ENCODE peak calls at places on chromosomes 13 and 19, in five cellular contexts. T is IMR-90, O is K562, N is HepG2, A is GM12878. U is an unnamed sample.

GRCh38 chr13:48156466-48156865 is 61.6 kb upstream of the MED4 start:
- DNase-seq in T (no peak), O (peak), N (no peak), A (no peak), U (no peak)

GRCh38 chr19:19113040-19113541 is 25.2 kb downstream of the TMEM161A start:
- DNase-seq in T (peak), O (peak), N (peak), A (no peak), U (peak)

GRCh38 chr19:49091391-49092038 is 6.3 kb downstream of the SNRNP70 start:
- DNase-seq in T (no peak), O (no peak), N (no peak), A (no peak), U (no peak)

GRCh38 chr13:112733661-112734379 is 44.0 kb downstream of the ATP11A start:
- DNase-seq in T (no peak), O (peak), N (no peak), A (no peak), U (peak)

GRCh38 chr19:35342430-35342829 is 5.3 kb upstream of the FFAR1 start:
- DNase-seq in T (no peak), O (no peak), N (no peak), A (no peak), U (no peak)

GRCh38 chr19:33472696-33473624 is 48.6 kb downstream of the PEPD start:
- DNase-seq in T (peak), O (no peak), N (no peak), A (no peak), U (no peak)

GRCh38 chr19:44752816-44753618 is 4.5 kb downstream of the BCL3 start:
- DNase-seq in T (peak), O (peak), N (peak), A (peak), U (peak)

GRCh38 chr13:31043891-31044657 is 111.6 kb downstream of the TEX26 start:
- DNase-seq in T (peak), O (peak), N (peak), A (peak), U (peak)

GRCh38 chr13:34107814-34108213 is 289.9 kb downstream of the RFC3 start:
- DNase-seq in T (no peak), O (no peak), N (no peak), A (no peak), U (no peak)

GRCh38 chr13:63882052-63882451 is 2466.4 kb upstream of the PCDH20 start:
- DNase-seq in T (no peak), O (no peak), N (no peak), A (no peak), U (no peak)

GRCh38 chr19:12800873-12801465 is 631 bp downstream of the PRDX2 start:
- DNase-seq in T (no peak), O (peak), N (peak), A (no peak), U (peak)

GRCh38 chr13:75760182-75760981 is 124.3 kb downstream of the LMO7 start:
- DNase-seq in T (peak), O (no peak), N (peak), A (no peak), U (no peak)

GRCh38 chr13:34577051-34577450 is 365.0 kb upstream of the NBEA start:
- DNase-seq in T (no peak), O (no peak), N (no peak), A (no peak), U (no peak)

GRCh38 chr13:114134111-114134943 is 1.9 kb upstream of the RASA3 start:
- DNase-seq in T (no peak), O (no peak), N (no peak), A (no peak), U (no peak)

GRCh38 chr13:51721485-51721884 is 82.5 kb downstream of the DHRS12 start:
- DNase-seq in T (no peak), O (no peak), N (no peak), A (peak), U (no peak)

GRCh38 chr19:17841810-17842662 is 5.7 kb downstream of the JAK3 start:
- DNase-seq in T (peak), O (peak), N (no peak), A (no peak), U (peak)

GRCh38 chr19:22088541-22089144 is 36.4 kb downstream of the ZNF257 start:
- DNase-seq in T (no peak), O (no peak), N (no peak), A (no peak), U (no peak)

GRCh38 chr19:2798733-2799132 is 13.4 kb downstream of the THOP1 start:
- DNase-seq in T (peak), O (no peak), N (no peak), A (no peak), U (no peak)

GRCh38 chr13:74667656-74668055 is 533.5 kb upstream of the KLF12 start:
- DNase-seq in T (no peak), O (no peak), N (no peak), A (no peak), U (no peak)

GRCh38 chr13:90701264-90701663 is 646.2 kb upstream of the MIR17HG start:
- DNase-seq in T (no peak), O (no peak), N (no peak), A (no peak), U (no peak)

GRCh38 chr13:99151516-99151915 is 49.1 kb upstream of the UBAC2 start:
- DNase-seq in T (peak), O (peak), N (no peak), A (no peak), U (no peak)

GRCh38 chr13:58611117-58611516 is 979.6 kb downstream of the PCDH17 start:
- DNase-seq in T (no peak), O (no peak), N (no peak), A (no peak), U (no peak)

GRCh38 chr19:57655443-57655842 is 13.3 kb upstream of the ZSCAN4 start:
- DNase-seq in T (no peak), O (peak), N (no peak), A (no peak), U (no peak)

GRCh38 chr13:113052971-113053370 is 52.6 kb upstream of the F7 start:
- DNase-seq in T (no peak), O (no peak), N (no peak), A (no peak), U (no peak)

GRCh38 chr13:92390217-92390616 is 836.4 kb upstream of the GPC6 start:
- DNase-seq in T (no peak), O (no peak), N (no peak), A (no peak), U (no peak)

GRCh38 chr19:55248166-55248675 is 10.6 kb downstream of the PPP6R1 start:
- DNase-seq in T (no peak), O (no peak), N (no peak), A (no peak), U (peak)

GRCh38 chr19:55249841-55250240 is 9.0 kb downstream of the PPP6R1 start:
- DNase-seq in T (no peak), O (no peak), N (no peak), A (no peak), U (no peak)

GRCh38 chr19:55246462-55247451 is 12.1 kb downstream of the PPP6R1 start:
- DNase-seq in T (no peak), O (peak), N (no peak), A (no peak), U (no peak)

GRCh38 chr19:55248704-55249103 is 10.1 kb downstream of the PPP6R1 start:
- DNase-seq in T (no peak), O (no peak), N (no peak), A (no peak), U (peak)

GRCh38 chr19:55247621-55248099 is 11.2 kb downstream of the PPP6R1 start:
- DNase-seq in T (no peak), O (no peak), N (no peak), A (no peak), U (peak)
- TF ChIP-seq MXI1 in T (no peak), O (no peak), N (no peak), A (no peak), U (peak)

GRCh38 chr13:42047561-42048322 is 706 bp upstream of the DGKH start:
- DNase-seq in T (peak), O (peak), N (no peak), A (peak), U (peak)
- TF ChIP-seq MXI1 in T (no peak), O (no peak), N (no peak), A (no peak), U (no peak)

GRCh38 chr13:32150794-32151193 is 119.2 kb downstream of the FRY start:
- DNase-seq in T (peak), O (no peak), N (no peak), A (no peak), U (no peak)
- TF ChIP-seq MXI1 in T (no peak), O (no peak), N (no peak), A (no peak), U (no peak)

GRCh38 chr13:71306821-71307220 is 560.2 kb downstream of the DACH1 start:
- DNase-seq in T (no peak), O (no peak), N (no peak), A (no peak), U (no peak)
- TF ChIP-seq MXI1 in T (no peak), O (no peak), N (no peak), A (no peak), U (no peak)

GRCh38 chr19:4295972-4296771 is 6.0 kb downstream of the TMIGD2 start:
- DNase-seq in T (no peak), O (no peak), N (no peak), A (no peak), U (peak)
- TF ChIP-seq MXI1 in T (no peak), O (no peak), N (no peak), A (no peak), U (peak)

GRCh38 chr19:42255766-42256750 is 1.1 kb upstream of the ERF start:
- DNase-seq in T (peak), O (no peak), N (no peak), A (no peak), U (peak)
- TF ChIP-seq MXI1 in T (no peak), O (no peak), N (no peak), A (no peak), U (no peak)

GRCh38 chr13:49214917-49215376 is 5.2 kb upstream of the MLNR start:
- DNase-seq in T (peak), O (no peak), N (peak), A (no peak), U (no peak)
- TF ChIP-seq MXI1 in T (no peak), O (no peak), N (no peak), A (no peak), U (no peak)

DNA sequence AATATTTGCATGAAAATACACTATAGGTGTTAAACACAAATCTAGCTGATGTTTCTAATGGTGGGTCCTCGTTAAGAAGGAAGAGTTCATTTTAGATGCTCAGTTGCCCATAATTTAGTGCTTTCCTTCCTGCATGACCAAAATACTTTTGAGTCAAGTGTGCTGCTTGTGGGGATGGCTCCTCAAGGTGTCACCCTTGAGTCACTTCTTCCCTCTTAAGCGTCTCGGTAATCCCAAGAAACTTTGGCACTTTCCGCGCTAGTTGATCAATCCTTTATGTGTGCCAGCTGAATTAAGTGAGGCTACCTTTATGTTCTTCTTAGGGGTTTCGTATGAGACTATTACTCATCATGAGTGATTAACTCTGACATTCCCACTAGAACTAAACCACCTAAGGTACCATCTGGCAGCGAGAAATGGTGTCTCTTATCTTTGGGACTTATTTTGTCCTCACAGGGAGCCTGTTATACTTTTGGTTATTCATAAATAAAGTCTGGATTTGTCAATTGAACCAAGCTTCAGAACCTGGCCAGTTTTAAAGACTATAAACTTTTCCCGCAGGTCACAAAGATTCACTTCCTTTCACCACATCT is 106.8 kb downstream of the NHLRC3 start:
- DNase-seq in T (peak), O (peak), N (no peak), A (no peak), U (peak)
- TF ChIP-seq MXI1 in T (no peak), O (no peak), N (no peak), A (no peak), U (no peak)

GRCh38 chr13:104025303-104025702 is 959.1 kb upstream of the SLC10A2 start:
- DNase-seq in T (no peak), O (no peak), N (no peak), A (no peak), U (no peak)
- TF ChIP-seq MXI1 in T (no peak), O (no peak), N (no peak), A (no peak), U (no peak)

GRCh38 chr13:44044544-44045178 is 165.0 kb downstream of the LACC1 start:
- DNase-seq in T (no peak), O (no peak), N (no peak), A (no peak), U (no peak)
- TF ChIP-seq MXI1 in T (no peak), O (no peak), N (no peak), A (no peak), U (no peak)